ENCODE peak calls at places on chromosomes 1 and 21, in six cellular contexts. Z is fibroblast of lung, M is prostate gland, S is body of pancreas, V is kidney, G is heart left ventricle. E is an unnamed sample.

GRCh38 chr1:37035014-37035686 is 835 bp upstream of the GRIK3 start:
- DNase-seq in M (no peak), V (no peak), S (no peak), G (no peak), Z (no peak), E (no peak)

GRCh38 chr1:37868466-37868865 is 9.1 kb upstream of the MTF1 start:
- DNase-seq in V (no peak), M (no peak), Z (no peak), G (no peak), S (no peak), E (no peak)

GRCh38 chr1:193827516-193827915 is 641.1 kb upstream of the B3GALT2 start:
- DNase-seq in M (no peak), S (no peak), Z (no peak), G (no peak), V (no peak), E (no peak)

GRCh38 chr1:40758578-40759343 is 24.8 kb upstream of the KCNQ4 start:
- DNase-seq in V (no peak), Z (no peak), M (no peak), G (no peak), S (no peak), E (no peak)

GRCh38 chr1:153534226-153534932 is 1.4 kb downstream of the S100A6 start:
- DNase-seq in S (no peak), G (no peak), V (no peak), Z (peak; percentile 50), M (no peak), E (no peak)

GRCh38 chr1:171801395-171801990 is 20.0 kb downstream of the METTL13 start:
- DNase-seq in G (no peak), V (no peak), Z (peak; percentile 65), M (peak; percentile 15), S (peak; percentile 24), E (peak; percentile 31)

GRCh38 chr21:36548866-36549265 is 68.9 kb upstream of the CLDN14 start:
- DNase-seq in M (no peak), V (no peak), G (no peak), Z (no peak), S (no peak), E (no peak)

GRCh38 chr1:193709607-193710006 is 523.2 kb upstream of the B3GALT2 start:
- DNase-seq in M (no peak), G (no peak), V (no peak), S (no peak), Z (no peak), E (peak; percentile 54)

GRCh38 chr21:25568230-25568629 is 39.1 kb downstream of the MRPL39 start:
- DNase-seq in S (peak; percentile 16), G (peak; percentile 43), V (peak; percentile 73), Z (peak; percentile 82), M (no peak), E (peak; percentile 23)

GRCh38 chr1:231724876-231725647 is 98.5 kb downstream of the DISC1 start:
- DNase-seq in Z (peak; percentile 60), G (no peak), M (no peak), V (no peak), S (peak; percentile 14), E (peak; percentile 8)

GRCh38 chr1:110174961-110175360 is 24.7 kb downstream of the SLC6A17 start:
- DNase-seq in S (no peak), G (no peak), Z (no peak), M (no peak), V (no peak), E (no peak)

GRCh38 chr1:3352084-3352951 is 102.1 kb upstream of the ARHGEF16 start:
- DNase-seq in V (peak; percentile 91), Z (peak; percentile 48), M (peak; percentile 35), G (no peak), S (peak; percentile 75), E (peak; percentile 89)

GRCh38 chr1:33876970-33877680 is 13.2 kb downstream of the HMGB4 start:
- DNase-seq in Z (no peak), G (peak; percentile 33), M (no peak), V (no peak), S (peak; percentile 27), E (no peak)

GRCh38 chr1:12229835-12230548 is at the start of gene VPS13D:
- DNase-seq in V (peak; percentile 95), G (peak; percentile 86), Z (peak; percentile 72), M (peak; percentile 79), S (peak; percentile 88), E (peak; percentile 89)

GRCh38 chr1:226702957-226703831 is 35.9 kb downstream of the ITPKB start:
- DNase-seq in S (peak; percentile 78), M (peak; percentile 85), V (peak; percentile 95), G (peak; percentile 87), Z (peak; percentile 80), E (peak; percentile 85)

GRCh38 chr1:64212023-64212422 is 8.6 kb downstream of the UBE2U start:
- DNase-seq in V (no peak), M (no peak), Z (peak; percentile 54), G (no peak), S (no peak), E (no peak)

GRCh38 chr21:41506526-41507520 is 1.1 kb downstream of the TMPRSS2 start:
- DNase-seq in Z (no peak), M (no peak), G (no peak), V (peak; percentile 84), S (peak; percentile 73), E (peak; percentile 89)

GRCh38 chr1:24928631-24929090 is 1.4 kb downstream of the RUNX3 start:
- DNase-seq in Z (no peak), S (no peak), V (no peak), M (no peak), G (no peak), E (no peak)

GRCh38 chr1:145892486-145893087 is 6.9 kb upstream of the ANKRD35 start:
- DNase-seq in S (peak; percentile 73), V (no peak), M (peak; percentile 51), Z (peak; percentile 72), G (no peak), E (peak; percentile 28)

DNA sequence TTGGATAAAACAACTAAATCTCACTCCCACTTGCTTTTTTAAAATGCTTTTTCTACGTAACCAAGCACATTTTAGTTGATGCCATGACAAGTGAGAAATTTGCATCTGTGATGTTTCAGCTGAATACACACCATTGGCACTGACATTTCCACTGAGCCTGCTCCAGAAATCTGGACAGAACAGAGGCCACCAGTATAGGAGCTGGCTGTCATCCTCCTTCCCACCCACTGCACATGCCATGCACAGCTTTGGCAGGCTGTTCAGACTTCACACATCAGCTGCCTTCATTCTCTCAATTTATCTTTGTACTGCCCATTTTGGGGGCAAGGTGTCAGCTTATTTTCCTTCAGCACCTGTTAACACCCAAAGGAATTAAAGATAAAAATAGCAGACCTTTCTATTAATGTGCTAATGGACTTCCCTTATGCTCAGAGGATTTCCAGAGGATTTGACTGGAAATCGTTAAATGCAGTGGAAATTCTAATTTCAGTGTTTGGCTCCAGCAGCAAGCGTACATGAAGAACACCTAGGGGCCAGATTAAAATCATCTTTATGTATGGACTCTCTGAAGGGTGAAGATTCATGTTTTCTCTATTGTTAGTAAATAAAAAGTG is 12.9 kb upstream of the PODN start:
- DNase-seq in G (peak; percentile 42), M (no peak), V (no peak), S (no peak), Z (no peak), E (no peak)
- H3K27ac ChIP-seq in G (peak overlapping the region; percentile 62), M (no peak overlapping the region), V (no peak overlapping the region), S (no peak overlapping the region), Z (no peak overlapping the region), E (peak overlapping the region; percentile 26)

GRCh38 chr1:184407816-184408510 is 21.1 kb downstream of the C1orf21 start:
- DNase-seq in M (no peak), Z (peak; percentile 62), V (no peak), G (no peak), S (no peak), E (no peak)

GRCh38 chr1:184406454-184406853 is 19.6 kb downstream of the C1orf21 start:
- DNase-seq in V (no peak), G (no peak), Z (no peak), S (no peak), M (no peak), E (no peak)

GRCh38 chr1:184405743-184406142 is 18.9 kb downstream of the C1orf21 start:
- DNase-seq in G (no peak), S (no peak), Z (no peak), V (no peak), M (no peak), E (no peak)

GRCh38 chr1:184408580-184408979 is 21.8 kb downstream of the C1orf21 start:
- DNase-seq in Z (no peak), S (no peak), V (no peak), G (no peak), M (no peak), E (no peak)

GRCh38 chr1:184409011-184409410 is 22.2 kb downstream of the C1orf21 start:
- DNase-seq in M (no peak), V (no peak), G (no peak), Z (peak; percentile 31), S (no peak), E (no peak)
- H3K27ac ChIP-seq in M (no peak overlapping the region), V (no peak overlapping the region), G (no peak overlapping the region), Z (no peak overlapping the region), S (no peak overlapping the region), E (no peak overlapping the region)

DNA sequence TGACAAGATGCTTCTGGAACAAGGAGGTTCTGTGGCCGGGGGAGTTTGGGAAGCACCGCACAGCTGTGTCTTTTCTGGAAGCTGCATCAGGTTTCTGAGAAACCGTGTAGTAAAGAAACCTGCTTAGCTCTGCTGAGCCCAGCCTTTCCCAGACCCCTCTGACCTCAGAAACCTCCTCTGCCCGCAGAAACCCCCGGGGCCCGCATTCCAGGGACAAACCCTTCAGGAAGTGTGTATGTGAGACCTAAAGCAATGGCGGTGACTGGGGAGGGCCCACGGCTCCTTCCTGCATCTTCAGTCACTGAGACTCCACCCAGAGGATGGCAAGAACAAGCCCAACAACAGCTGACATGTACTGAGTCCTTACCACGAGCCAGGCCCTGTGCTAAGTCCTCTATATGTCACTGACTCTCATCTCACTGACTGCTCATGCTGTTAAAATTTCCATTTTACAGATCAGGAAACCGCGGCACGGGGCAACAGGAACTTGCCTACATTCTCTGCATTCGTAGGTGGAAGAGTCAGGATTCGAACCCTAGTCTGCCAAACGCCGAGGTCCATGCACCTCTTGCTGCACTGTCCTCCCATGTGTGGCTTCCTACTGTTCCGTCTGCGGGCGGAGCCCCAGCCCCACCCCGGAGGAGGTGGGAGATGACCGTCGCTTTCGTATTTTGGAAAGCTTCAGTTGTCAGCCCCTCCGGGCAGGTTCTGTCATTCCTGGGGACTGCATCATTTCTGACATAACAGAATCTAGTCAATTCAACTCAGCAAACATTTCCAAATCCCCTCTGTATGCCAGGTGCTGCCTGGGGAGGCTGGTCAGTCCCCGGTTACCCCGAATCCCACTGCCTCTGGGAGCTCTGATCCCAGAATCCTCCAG is 73.3 kb upstream of the KLHDC7A start:
- DNase-seq in Z (no peak), G (no peak), V (no peak), M (no peak), S (no peak), E (no peak)
- H3K27ac ChIP-seq in Z (no peak overlapping the region), G (no peak overlapping the region), V (no peak overlapping the region), M (no peak overlapping the region), S (no peak overlapping the region), E (no peak overlapping the region)

DNA sequence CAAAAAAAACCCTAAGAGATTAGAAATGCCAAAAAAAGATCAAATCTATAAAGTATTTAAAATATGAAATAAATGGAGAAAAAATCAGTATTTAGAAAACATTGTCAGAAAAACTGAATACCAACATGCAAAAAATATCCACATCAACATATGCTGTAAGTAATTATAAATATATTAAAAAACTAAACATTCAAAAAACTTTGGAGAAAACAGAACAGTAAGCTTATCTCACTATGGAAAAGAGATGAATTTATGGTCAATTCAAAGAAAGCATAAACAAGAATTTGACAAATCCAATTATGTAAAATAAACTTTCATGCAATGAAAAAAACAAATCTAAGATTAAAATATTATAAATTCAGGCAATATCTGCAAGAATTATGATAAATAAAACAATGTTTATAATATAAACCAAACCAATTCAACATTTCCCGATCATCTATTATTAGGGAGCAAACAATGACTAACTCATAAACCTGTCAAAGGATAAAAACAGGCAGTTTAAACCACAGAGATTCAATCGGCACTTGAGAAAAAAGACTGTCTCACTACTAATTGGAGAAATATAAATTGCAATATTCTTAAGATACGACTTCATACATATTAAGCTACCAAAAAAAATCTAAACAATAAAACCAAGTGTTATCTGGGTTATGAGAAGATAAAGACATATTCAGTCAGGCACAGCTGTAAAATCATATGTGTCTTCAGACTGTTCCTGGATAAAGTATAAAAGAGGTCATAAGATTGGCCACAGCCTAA is 21.8 kb downstream of the EYA3 start:
- DNase-seq in Z (no peak), S (no peak), G (no peak), V (no peak), M (no peak), E (no peak)
- H3K27ac ChIP-seq in Z (no peak overlapping the region), S (no peak overlapping the region), G (no peak overlapping the region), V (no peak overlapping the region), M (no peak overlapping the region), E (no peak overlapping the region)